ENCODE peak calls at places on chromosomes 1 and 21, in nine cellular contexts. U is body of pancreas, X is A549, O is IMR-90, L is fibroblast of pulmonary artery, Q is GM23338, Z is uterus, C is HFF-Myc, Y is pancreas. E is an unnamed sample.

GRCh38 chr1:66388918-66389317 is 145.0 kb upstream of the SGIP1 start:
- DNase-seq in X (no peak), O (no peak), Z (no peak), Y (no peak), L (no peak), C (no peak), U (no peak), Q (no peak), E (no peak)

GRCh38 chr1:217004776-217005436 is 281.7 kb upstream of the ESRRG start:
- DNase-seq in Y (no peak), X (no peak), Z (no peak), L (no peak), C (no peak), Q (no peak), O (no peak), U (no peak), E (no peak)

GRCh38 chr1:227901239-227901905 is 46.4 kb downstream of the WNT9A start:
- DNase-seq in Z (no peak), U (no peak), O (no peak), Q (no peak), C (no peak), L (no peak), X (no peak), Y (no peak), E (no peak)

GRCh38 chr1:150836129-150836773 is 28.2 kb upstream of the CTSK start:
- DNase-seq in X (no peak), Q (no peak), C (no peak), L (peak), Z (no peak), Y (no peak), O (peak), U (peak), E (peak)

GRCh38 chr21:26709090-26709489 is 136.0 kb upstream of the CYYR1 start:
- DNase-seq in U (no peak), Y (no peak), O (peak), C (no peak), L (no peak), Z (no peak), X (no peak), Q (no peak), E (no peak)

GRCh38 chr21:42356036-42356435 is 5.2 kb upstream of the TFF2 start:
- DNase-seq in X (no peak), O (no peak), C (no peak), Y (no peak), Z (no peak), L (no peak), Q (no peak), U (no peak), E (no peak)

GRCh38 chr1:51729824-51730284 is 113.0 kb downstream of the OSBPL9 start:
- DNase-seq in Q (no peak), Z (no peak), O (peak), L (peak), U (no peak), Y (no peak), C (no peak), X (peak), E (peak)

GRCh38 chr1:155960081-155960745 is 18.1 kb downstream of the ARHGEF2 start:
- DNase-seq in Z (no peak), U (no peak), O (no peak), C (no peak), X (no peak), Y (no peak), L (no peak), Q (no peak), E (no peak)

GRCh38 chr1:86137458-86137857 is 19.1 kb downstream of the COL24A1 start:
- DNase-seq in C (no peak), Z (no peak), U (no peak), X (no peak), L (peak), O (peak), Y (no peak), Q (no peak), E (peak)

GRCh38 chr1:201880928-201881571 is 7.6 kb upstream of the SHISA4 start:
- DNase-seq in U (no peak), X (no peak), C (no peak), Z (no peak), L (no peak), Q (no peak), Y (no peak), O (no peak), E (no peak)

GRCh38 chr1:87273291-87273690 is 55.4 kb upstream of the LMO4 start:
- DNase-seq in O (no peak), X (no peak), C (no peak), Y (no peak), L (no peak), U (no peak), Z (no peak), Q (peak), E (no peak)

GRCh38 chr1:171803056-171803455 is 21.6 kb downstream of the METTL13 start:
- DNase-seq in C (no peak), O (peak), U (no peak), Y (no peak), Q (no peak), L (peak), X (no peak), Z (no peak), E (peak)

GRCh38 chr1:66446261-66447001 is 87.5 kb upstream of the SGIP1 start:
- DNase-seq in O (peak), Z (no peak), X (peak), U (peak), Q (peak), Y (peak), C (peak), L (peak), E (peak)

GRCh38 chr1:84742653-84743052 is 52.4 kb upstream of the SSX2IP start:
- DNase-seq in Z (no peak), O (peak), X (no peak), C (no peak), L (no peak), U (no peak), Y (no peak), Q (no peak), E (no peak)

GRCh38 chr1:226637147-226637935 is 88.8 kb downstream of the STUM start:
- DNase-seq in Y (no peak), X (no peak), Q (peak), Z (peak), C (no peak), L (peak), O (no peak), U (no peak), E (peak)

GRCh38 chr1:93628682-93629081 is 53.0 kb downstream of the BCAR3 start:
- DNase-seq in X (no peak), Z (no peak), L (no peak), Q (no peak), O (no peak), Y (no peak), U (no peak), C (no peak), E (no peak)

DNA sequence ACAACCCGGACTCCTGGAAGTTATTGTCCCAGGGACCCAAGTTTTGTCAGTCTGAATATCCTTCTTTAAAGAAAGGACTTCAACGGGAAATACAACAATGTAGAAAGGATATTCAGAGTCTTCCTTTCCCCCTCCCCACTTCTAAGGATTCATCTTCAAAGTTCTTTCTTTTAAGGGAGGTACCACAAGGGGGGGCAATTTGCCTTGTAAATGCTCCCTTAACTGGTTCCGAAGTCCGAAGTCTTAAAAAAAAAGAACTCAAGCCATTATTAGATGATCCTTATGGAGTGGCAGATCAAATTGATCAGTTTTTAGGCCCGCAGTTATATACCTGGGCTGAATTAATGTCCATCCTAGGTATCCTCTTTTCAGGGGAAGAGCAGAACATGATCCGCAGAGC is 47.0 kb downstream of the SERINC2 start:
- DNase-seq in L (peak), Q (peak), X (no peak), C (no peak), Y (no peak), U (no peak), Z (no peak), O (peak), E (peak)
- TF ChIP-seq CTCF in L (peak), Q (peak), X (no peak), C (peak), Y (no peak), U (no peak), Z (no peak), O (peak), E (peak)

DNA sequence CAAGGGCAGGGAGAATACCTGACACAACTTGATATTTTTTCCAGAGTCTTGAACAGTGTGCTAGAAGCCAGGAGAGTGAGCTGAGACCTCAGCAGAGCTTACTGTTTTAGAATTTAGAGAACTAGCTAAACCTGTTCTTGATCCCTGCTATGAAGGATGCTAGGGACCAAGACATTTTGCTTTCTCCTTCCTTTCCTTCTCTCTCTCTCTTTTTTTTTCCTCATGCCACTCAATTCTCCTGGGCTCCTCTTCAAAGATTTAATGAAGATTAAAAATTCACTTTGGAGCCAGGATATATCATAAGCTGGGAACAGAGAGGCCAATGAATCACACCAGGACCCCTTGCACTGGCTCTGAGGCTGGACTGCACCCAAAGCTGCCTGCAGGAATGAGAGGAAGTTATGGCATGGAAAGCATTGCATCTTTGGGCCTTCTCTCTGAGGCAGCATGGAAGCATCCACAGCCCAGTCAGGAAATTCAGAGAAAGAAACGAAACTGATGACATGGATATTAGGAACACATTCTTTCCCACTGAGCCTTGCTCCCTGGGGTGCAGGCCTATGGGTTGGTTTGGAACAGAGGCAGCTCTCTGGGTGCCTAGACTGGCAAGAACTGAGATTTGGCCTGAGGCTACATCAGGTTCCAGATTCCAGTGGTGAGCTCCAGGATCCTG is 98.8 kb downstream of the NGF start:
- DNase-seq in Y (no peak), Q (no peak), X (no peak), O (peak), L (no peak), U (no peak), C (no peak), Z (no peak), E (peak)
- H3K4me3 ChIP-seq in Y (no peak), Q (no peak), X (no peak), O (no peak), L (no peak), U (no peak), C (no peak), Z (no peak), E (no peak)

DNA sequence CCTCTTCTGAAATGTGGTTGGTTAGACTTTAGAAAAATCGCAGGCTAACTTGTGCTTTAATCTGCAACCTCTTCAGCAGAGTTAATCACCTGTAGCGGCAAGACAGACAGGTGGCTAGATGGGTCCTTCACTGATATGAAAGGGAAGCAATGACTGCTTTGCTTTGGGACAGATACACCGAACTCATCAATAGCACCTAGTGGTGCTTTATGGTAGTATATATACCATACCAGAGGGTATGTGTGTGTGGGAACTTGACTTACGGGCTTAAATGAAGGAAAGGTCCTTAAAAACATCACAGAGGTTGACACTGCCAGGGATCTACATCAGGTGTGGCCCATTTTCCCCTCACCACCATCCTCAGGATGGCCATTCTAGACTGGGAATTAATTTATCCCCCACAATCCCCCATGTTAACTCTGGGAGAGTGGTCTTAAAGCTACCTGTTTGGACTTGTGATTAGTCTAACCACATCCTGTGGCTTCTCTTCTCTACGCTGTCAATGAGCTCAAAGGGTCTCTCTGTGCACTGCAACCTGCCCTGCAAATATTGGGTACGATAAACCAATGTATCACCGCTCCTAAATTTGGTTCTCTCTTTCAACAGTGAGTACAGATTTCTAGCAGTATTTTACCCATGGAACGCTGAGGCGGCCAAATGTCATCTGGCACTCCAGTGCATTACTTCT is 162.7 kb downstream of the SIPA1L2 start:
- DNase-seq in X (no peak), O (no peak), C (no peak), Z (no peak), Y (no peak), L (no peak), Q (peak), U (no peak), E (no peak)
- TF ChIP-seq CTCF in X (no peak), O (no peak), C (no peak), Z (no peak), Y (no peak), L (no peak), Q (no peak), U (no peak), E (no peak)

GRCh38 chr1:9555942-9556341 is 16.7 kb downstream of the SLC25A33 start:
- DNase-seq in X (no peak), Y (no peak), O (no peak), Q (no peak), U (no peak), L (no peak), C (no peak), Z (no peak), E (no peak)
- H3K4me3 ChIP-seq in X (no peak), Y (no peak), O (no peak), Q (no peak), U (no peak), L (no peak), C (no peak), Z (no peak), E (no peak)

DNA sequence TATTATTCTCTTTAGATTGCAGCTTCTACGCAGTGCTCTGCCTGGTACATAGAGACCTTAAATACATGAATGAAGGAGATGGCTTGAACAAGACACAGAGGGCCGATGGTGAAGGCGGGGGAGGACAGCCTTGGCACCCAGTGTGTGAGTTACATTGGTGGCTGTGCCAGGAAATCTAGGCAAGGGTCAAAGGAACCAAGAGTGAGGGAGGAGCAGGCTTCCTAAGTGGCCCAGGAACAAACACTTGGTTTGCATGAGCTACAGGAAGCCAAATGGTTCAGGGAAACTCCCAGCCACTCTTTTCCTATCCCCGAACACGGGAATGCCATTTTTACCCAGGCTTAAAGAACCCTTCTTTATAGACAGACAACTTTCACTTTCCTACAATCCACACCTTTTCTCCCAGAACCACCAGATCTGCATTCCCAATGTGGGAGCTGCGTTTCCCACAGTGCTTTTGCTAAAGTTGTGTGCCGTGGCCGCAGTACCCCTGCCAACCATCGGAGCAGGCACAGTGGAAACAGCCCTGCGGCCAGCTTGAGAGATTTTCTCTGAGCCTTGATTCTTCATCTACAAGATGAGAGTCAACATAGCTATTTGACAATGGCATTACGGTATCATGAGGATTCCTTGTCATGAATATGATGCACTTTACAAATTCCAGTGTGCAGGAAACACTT is 3.5 kb upstream of the CLEC20A start:
- DNase-seq in Z (no peak), L (no peak), C (no peak), O (no peak), Q (peak), X (peak), Y (no peak), U (no peak), E (no peak)
- TF ChIP-seq CTCF in Z (no peak), L (peak), C (peak), O (peak), Q (peak), X (no peak), Y (no peak), U (no peak), E (peak)

DNA sequence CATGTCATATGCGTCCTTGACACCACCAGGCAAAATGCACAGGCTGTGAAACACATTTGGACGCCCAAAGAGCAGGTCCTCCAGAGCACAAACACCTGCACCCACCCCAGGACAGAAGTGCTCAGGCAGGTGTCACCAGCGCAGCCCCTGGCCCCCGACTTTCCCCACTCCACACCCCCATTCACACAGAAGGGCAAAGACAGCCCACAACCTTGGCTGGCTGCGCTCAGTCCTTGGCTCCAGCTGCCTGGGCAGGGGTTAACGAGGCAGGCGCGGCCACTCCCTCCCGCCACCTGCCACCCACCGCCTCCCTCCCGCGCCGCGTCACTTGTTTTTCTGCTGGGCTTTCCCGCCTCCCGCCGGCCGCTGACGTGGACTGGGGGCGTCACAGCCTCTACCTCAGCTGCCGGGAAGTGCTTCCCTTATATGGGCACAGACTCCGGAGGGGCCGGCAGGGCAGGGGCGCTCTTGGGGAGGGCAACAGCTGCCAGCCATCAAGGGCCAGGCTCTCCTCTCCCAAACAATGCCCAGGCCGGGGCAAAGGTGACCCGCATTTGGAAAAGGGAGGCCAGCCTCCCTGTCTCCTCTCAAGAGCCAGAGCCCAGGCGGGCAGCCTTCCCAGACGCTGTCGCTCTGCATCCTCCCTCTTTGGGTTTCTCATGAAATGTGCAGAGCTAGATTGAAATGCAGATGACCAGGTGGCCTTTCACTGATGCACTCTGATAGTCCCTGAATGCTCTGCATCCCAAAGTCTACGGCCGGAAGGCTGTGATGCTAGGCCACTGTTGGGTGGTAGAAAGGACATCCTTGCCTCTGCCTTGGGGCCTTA is 14.8 kb upstream of the BTG2 start:
- DNase-seq in C (no peak), Z (peak), Y (peak), L (peak), U (peak), O (peak), Q (peak), X (no peak), E (peak)
- H3K4me3 ChIP-seq in C (no peak), Z (peak), Y (peak), L (no peak), U (no peak), O (no peak), Q (peak), X (no peak), E (no peak)

GRCh38 chr1:108327534-108328462 is 83.9 kb upstream of the NBPF4 start:
- DNase-seq in L (peak), C (no peak), U (no peak), O (no peak), Q (peak), X (no peak), Y (no peak), Z (no peak), E (no peak)
- TF ChIP-seq CTCF in L (no peak), C (peak), U (no peak), O (no peak), Q (peak), X (no peak), Y (no peak), Z (no peak), E (peak)

E was measured in fibroblast of villous mesenchyme.